ENCODE peak calls at places on chromosome 17, in four cellular contexts. X is H1, G is SK-N-SH, M is HepG2. B is an unnamed sample.

GRCh38 chr17:15154618-15155017 is 110.5 kb downstream of the PMP22 start:
- DNase-seq in X (no peak), G (no peak), M (no peak), B (no peak)

GRCh38 chr17:1485748-1486376 is 6.6 kb downstream of the MYO1C start:
- DNase-seq in X (peak; percentile 65), G (peak; percentile 88), M (no peak), B (no peak)

GRCh38 chr17:8126306-8127066 is 2.6 kb upstream of the HES7 start:
- DNase-seq in X (peak; percentile 78), G (peak; percentile 84), M (no peak), B (no peak)

GRCh38 chr17:2071421-2072281 is 16.7 kb downstream of the HIC1 start:
- DNase-seq in X (no peak), G (no peak), M (no peak), B (no peak)

GRCh38 chr17:14808425-14808824 is 456.7 kb downstream of the PMP22 start:
- DNase-seq in X (no peak), G (no peak), M (no peak), B (no peak)

GRCh38 chr17:67221062-67221998 is 23.7 kb downstream of the HELZ start:
- DNase-seq in X (no peak), G (peak; percentile 56), M (peak; percentile 34), B (no peak)

GRCh38 chr17:67168485-67168884 is 76.5 kb downstream of the HELZ start:
- DNase-seq in X (no peak), G (no peak), M (no peak), B (no peak)

GRCh38 chr17:68468785-68469184 is 11.5 kb upstream of the WIPI1 start:
- DNase-seq in X (no peak), G (no peak), M (peak; percentile 76), B (no peak)

GRCh38 chr17:52678211-52678610 is 519.7 kb upstream of the CA10 start:
- DNase-seq in X (no peak), G (no peak), M (no peak), B (no peak)

GRCh38 chr17:60169921-60170817 is 20.4 kb downstream of the CA4 start:
- DNase-seq in X (no peak), G (no peak), M (peak; percentile 35), B (no peak)

GRCh38 chr17:52233632-52234031 is 75.1 kb upstream of the CA10 start:
- DNase-seq in X (no peak), G (no peak), M (no peak), B (no peak)

GRCh38 chr17:4235372-4236279 is 28.2 kb downstream of the ANKFY1 start:
- DNase-seq in X (no peak), G (no peak), M (no peak), B (no peak)

GRCh38 chr17:39769974-39770587 is 32.3 kb downstream of the GRB7 start:
- DNase-seq in X (no peak), G (no peak), M (peak; percentile 55), B (peak; percentile 84)

GRCh38 chr17:79531191-79531590 is 79.7 kb downstream of the RBFOX3 start:
- DNase-seq in X (no peak), G (no peak), M (no peak), B (no peak)

GRCh38 chr17:72719582-72720493 is 372.6 kb downstream of the SLC39A11 start:
- DNase-seq in X (no peak), G (no peak), M (no peak), B (no peak)

GRCh38 chr17:37605081-37605480 is 4.1 kb downstream of the SYNRG start:
- DNase-seq in X (no peak), G (no peak), M (no peak), B (no peak)

GRCh38 chr17:4734857-4735475 is 3.7 kb downstream of the MED11 start:
- DNase-seq in X (no peak), G (no peak), M (no peak), B (no peak)

GRCh38 chr17:18005496-18005895 is 32.8 kb downstream of the DRC3 start:
- DNase-seq in X (no peak), G (no peak), M (no peak), B (no peak)

GRCh38 chr17:56629450-56630187 is 36.1 kb downstream of the NOG start:
- DNase-seq in X (peak; percentile 50), G (peak; percentile 36), M (peak; percentile 10), B (no peak)

GRCh38 chr17:36001109-36001735 is at the start of gene CCL15:
- DNase-seq in X (no peak), G (no peak), M (peak; percentile 80), B (no peak)

GRCh38 chr17:37650419-37651003 is 7.3 kb upstream of the DDX52 start:
- DNase-seq in X (no peak), G (peak; percentile 54), M (peak; percentile 77), B (no peak)

GRCh38 chr17:17818088-17818526 is 18.7 kb downstream of the SREBF1 start:
- DNase-seq in X (no peak), G (peak; percentile 85), M (no peak), B (no peak)

GRCh38 chr17:29393451-29393850 is 3.3 kb downstream of the TAOK1 start:
- DNase-seq in X (no peak), G (no peak), M (no peak), B (no peak)

GRCh38 chr17:66915204-66915611 is 49.3 kb upstream of the CACNG4 start:
- DNase-seq in X (no peak), G (peak; percentile 76), M (peak; percentile 21), B (no peak)

GRCh38 chr17:32155896-32156295 is 13.6 kb downstream of the RHOT1 start:
- DNase-seq in X (no peak), G (no peak), M (no peak), B (no peak)

GRCh38 chr17:83189673-83190385 is 110.4 kb downstream of the METRNL start:
- DNase-seq in X (peak; percentile 14), G (no peak), M (peak; percentile 60), B (no peak)

GRCh38 chr17:16040710-16041251 is 41.2 kb downstream of the TTC19 start:
- DNase-seq in X (no peak), G (no peak), M (peak; percentile 93), B (no peak)

GRCh38 chr17:46758614-46759013 is 59.9 kb downstream of the WNT3 start:
- DNase-seq in X (no peak), G (no peak), M (peak; percentile 40), B (no peak)

GRCh38 chr17:54046570-54046969 is 223.8 kb downstream of the KIF2B start:
- DNase-seq in X (no peak), G (no peak), M (no peak), B (no peak)

GRCh38 chr17:79400989-79401703 is 209.7 kb downstream of the RBFOX3 start:
- DNase-seq in X (peak; percentile 90), G (peak; percentile 94), M (peak; percentile 52), B (no peak)

GRCh38 chr17:76537578-76538280 is at the start of gene CYGB:
- DNase-seq in X (no peak), G (peak; percentile 91), M (no peak), B (no peak)

GRCh38 chr17:67532326-67532871 is 155.3 kb downstream of the PITPNC1 start:
- DNase-seq in X (no peak), G (no peak), M (no peak), B (no peak)

GRCh38 chr17:31527606-31528005 is 136.1 kb downstream of the RAB11FIP4 start:
- DNase-seq in X (no peak), G (no peak), M (no peak), B (no peak)

GRCh38 chr17:37179893-37180292 is 195.9 kb upstream of the C17orf78 start:
- DNase-seq in X (no peak), G (no peak), M (no peak), B (no peak)

GRCh38 chr17:55527520-55528118 is 16.4 kb upstream of the SMIM36 start:
- DNase-seq in X (peak; percentile 50), G (peak; percentile 74), M (peak; percentile 39), B (no peak)

GRCh38 chr17:62929320-62929719 is 36.7 kb upstream of the TANC2 start:
- DNase-seq in X (no peak), G (no peak), M (no peak), B (no peak)

GRCh38 chr17:290626-291025 is 62.0 kb downstream of the RPH3AL start:
- DNase-seq in X (peak; percentile 37), G (no peak), M (no peak), B (no peak)
- TF ChIP-seq TCF12 in X (no peak), G (no peak), M (no peak), B (no peak)

GRCh38 chr17:65783845-65784334 is 222.4 kb upstream of the AXIN2 start:
- DNase-seq in X (no peak), G (no peak), M (peak; percentile 90), B (no peak)
- TF ChIP-seq TCF12 in X (no peak), G (peak; percentile 56), M (no peak), B (no peak)

DNA sequence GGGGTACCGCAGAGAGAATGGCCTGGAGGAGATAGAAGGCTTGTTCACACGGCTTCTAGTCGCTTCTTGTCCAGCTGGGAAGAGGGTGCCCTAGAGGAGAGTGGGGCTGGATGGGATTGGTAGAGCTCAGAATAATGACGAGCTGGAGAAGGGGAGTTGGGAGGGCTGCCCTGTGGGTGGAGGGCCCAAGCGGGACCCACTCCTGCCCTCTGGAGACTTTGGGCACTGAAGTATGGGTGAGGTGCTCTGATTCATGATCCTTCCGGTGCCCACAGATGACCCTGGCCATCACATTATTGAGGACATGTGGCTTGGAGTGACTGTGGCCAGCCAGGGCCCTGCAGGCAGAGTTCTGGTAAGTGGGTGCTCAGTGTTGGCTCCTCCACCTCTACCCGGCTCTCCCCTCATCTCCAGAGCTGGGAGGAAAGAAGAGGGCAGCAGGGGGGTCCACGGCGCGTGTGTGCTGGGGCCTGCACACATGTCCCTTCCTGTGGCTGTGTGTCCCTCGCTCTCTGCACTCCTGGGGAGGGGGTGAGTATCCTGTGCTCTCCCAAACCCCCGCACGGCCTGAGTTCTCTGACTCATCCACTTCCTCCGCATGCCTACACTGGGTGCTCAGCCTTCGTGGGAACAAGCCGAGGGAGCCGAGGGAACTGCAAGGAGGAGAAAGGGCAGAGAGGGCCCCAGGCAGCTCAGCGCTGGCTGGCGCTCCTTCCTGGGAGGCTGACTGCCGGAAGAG is 8.5 kb downstream of the ITGA3 start:
- DNase-seq in X (no peak), G (peak; percentile 64), M (no peak), B (no peak)
- TF ChIP-seq TCF12 in X (no peak), G (peak; percentile 92), M (no peak), B (no peak)

GRCh38 chr17:41679740-41680425 is 8.8 kb upstream of the EIF1 start:
- DNase-seq in X (no peak), G (no peak), M (no peak), B (no peak)

GRCh38 chr17:41678411-41678906 is 10.2 kb upstream of the EIF1 start:
- DNase-seq in X (no peak), G (no peak), M (no peak), B (peak; percentile 45)

GRCh38 chr17:41678907-41679739 is 9.6 kb upstream of the EIF1 start:
- DNase-seq in X (no peak), G (no peak), M (no peak), B (peak; percentile 84)

GRCh38 chr17:41681776-41682175 is 6.9 kb upstream of the EIF1 start:
- DNase-seq in X (no peak), G (no peak), M (no peak), B (no peak)

DNA sequence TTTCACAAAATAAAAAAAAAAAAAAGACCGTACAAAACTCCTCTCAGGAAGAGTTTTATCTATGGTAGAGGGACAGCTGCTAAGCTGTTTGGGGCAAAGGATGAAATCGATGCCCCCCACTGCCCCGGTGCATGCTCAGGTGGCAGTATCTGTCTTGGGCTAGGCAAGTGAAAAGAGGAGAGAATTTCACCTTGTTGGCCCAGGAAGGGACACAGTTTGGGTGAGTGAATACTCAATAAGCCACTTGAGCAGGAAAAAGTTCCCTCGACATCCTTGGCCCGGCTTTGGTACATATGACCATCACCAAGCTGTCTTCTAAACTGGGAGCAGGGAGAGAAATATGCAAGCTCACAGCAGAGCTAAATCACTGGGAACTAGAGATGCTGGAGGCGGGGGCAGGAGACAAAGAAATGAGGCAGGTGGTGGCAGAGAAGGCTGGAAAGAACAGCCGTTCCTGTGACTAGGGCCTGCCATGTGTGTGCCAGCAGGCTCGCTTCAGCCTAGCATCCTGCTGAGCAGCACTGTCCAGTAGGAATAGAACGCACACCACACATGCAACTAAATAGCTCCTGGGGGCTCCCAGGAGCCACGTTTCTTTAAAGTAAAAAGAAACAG is 8.2 kb upstream of the EIF1 start:
- DNase-seq in X (no peak), G (no peak), M (no peak), B (no peak)
- TF ChIP-seq TCF12 in X (no peak), G (no peak), M (no peak), B (no peak)